ENCODE peak calls at places on chromosome 12, in six cellular contexts. One of them, this sample, is unnamed.

GRCh38 chr12:120744922-120745493 is 19.4 kb downstream of the ACADS start:
- DNase-seq in endothelial cell of umbilical vein: no peak
- DNase-seq in GM12878: no peak
- DNase-seq in K562: no peak
- DNase-seq in HepG2: no peak
- DNase-seq in A549: no peak
- DNase-seq in this sample: no peak

GRCh38 chr12:92866418-92866817 is 62.7 kb downstream of the EEA1 start:
- DNase-seq in HepG2: no peak
- DNase-seq in A549: no peak
- DNase-seq in endothelial cell of umbilical vein: no peak
- DNase-seq in GM12878: no peak
- DNase-seq in K562: no peak
- DNase-seq in this sample: no peak

GRCh38 chr12:88166179-88166578 is 24.1 kb downstream of the TMTC3 start:
- DNase-seq in K562: no peak
- DNase-seq in GM12878: no peak
- DNase-seq in HepG2: no peak
- DNase-seq in endothelial cell of umbilical vein: no peak
- DNase-seq in A549: no peak
- DNase-seq in this sample: no peak

GRCh38 chr12:32100361-32100760 is 6.3 kb upstream of the BICD1 start:
- DNase-seq in A549: no peak
- DNase-seq in endothelial cell of umbilical vein: no peak
- DNase-seq in GM12878: no peak
- DNase-seq in K562: no peak
- DNase-seq in HepG2: no peak
- DNase-seq in this sample: no peak

GRCh38 chr12:86660488-86661171 is 404.4 kb upstream of the MGAT4C start:
- DNase-seq in endothelial cell of umbilical vein: peak
- DNase-seq in A549: peak
- DNase-seq in K562: no peak
- DNase-seq in GM12878: no peak
- DNase-seq in HepG2: no peak
- DNase-seq in this sample: no peak

GRCh38 chr12:110737532-110737931 is 5.2 kb downstream of the PPP1CC start:
- DNase-seq in GM12878: no peak
- DNase-seq in A549: no peak
- DNase-seq in HepG2: no peak
- DNase-seq in endothelial cell of umbilical vein: no peak
- DNase-seq in K562: no peak
- DNase-seq in this sample: no peak

GRCh38 chr12:119870462-119870861 is 6.7 kb downstream of the CIT start:
- DNase-seq in endothelial cell of umbilical vein: no peak
- DNase-seq in GM12878: no peak
- DNase-seq in K562: no peak
- DNase-seq in A549: no peak
- DNase-seq in HepG2: no peak
- DNase-seq in this sample: no peak

GRCh38 chr12:64560395-64561301 is 49.6 kb upstream of the RASSF3 start:
- DNase-seq in K562: no peak
- DNase-seq in GM12878: no peak
- DNase-seq in endothelial cell of umbilical vein: peak
- DNase-seq in HepG2: no peak
- DNase-seq in A549: peak
- DNase-seq in this sample: peak

GRCh38 chr12:68012712-68013111 is 23.5 kb downstream of the IFNG-AS1 start:
- DNase-seq in GM12878: peak
- DNase-seq in K562: no peak
- DNase-seq in A549: no peak
- DNase-seq in endothelial cell of umbilical vein: no peak
- DNase-seq in HepG2: no peak
- DNase-seq in this sample: peak

GRCh38 chr12:131101006-131101405 is 147.3 kb downstream of the ADGRD1 start:
- DNase-seq in HepG2: no peak
- DNase-seq in endothelial cell of umbilical vein: no peak
- DNase-seq in K562: no peak
- DNase-seq in A549: no peak
- DNase-seq in GM12878: no peak
- DNase-seq in this sample: no peak

GRCh38 chr12:12403264-12404248 is 46.7 kb downstream of the BORCS5 start:
- DNase-seq in HepG2: peak
- DNase-seq in K562: no peak
- DNase-seq in A549: peak
- DNase-seq in GM12878: no peak
- DNase-seq in endothelial cell of umbilical vein: peak
- DNase-seq in this sample: peak

GRCh38 chr12:58529897-58530296 is 390.4 kb downstream of the LRIG3 start:
- DNase-seq in A549: no peak
- DNase-seq in endothelial cell of umbilical vein: no peak
- DNase-seq in K562: no peak
- DNase-seq in GM12878: no peak
- DNase-seq in HepG2: no peak
- DNase-seq in this sample: no peak

GRCh38 chr12:94047781-94048567 is 100.4 kb upstream of the PLXNC1 start:
- DNase-seq in A549: no peak
- DNase-seq in HepG2: no peak
- DNase-seq in GM12878: peak
- DNase-seq in K562: no peak
- DNase-seq in endothelial cell of umbilical vein: no peak
- DNase-seq in this sample: no peak

GRCh38 chr12:32159925-32160324 is 53.3 kb downstream of the BICD1 start:
- DNase-seq in GM12878: no peak
- DNase-seq in A549: no peak
- DNase-seq in HepG2: no peak
- DNase-seq in K562: no peak
- DNase-seq in endothelial cell of umbilical vein: no peak
- DNase-seq in this sample: no peak

GRCh38 chr12:101962486-101962885 is 85.1 kb downstream of the DRAM1 start:
- DNase-seq in K562: no peak
- DNase-seq in endothelial cell of umbilical vein: no peak
- DNase-seq in GM12878: no peak
- DNase-seq in HepG2: no peak
- DNase-seq in A549: no peak
- DNase-seq in this sample: no peak

GRCh38 chr12:30989754-30990153 is 63.2 kb downstream of the TSPAN11 start:
- DNase-seq in GM12878: no peak
- DNase-seq in HepG2: peak
- DNase-seq in A549: peak
- DNase-seq in endothelial cell of umbilical vein: peak
- DNase-seq in K562: peak
- DNase-seq in this sample: peak

GRCh38 chr12:5807538-5808219 is 137.4 kb downstream of the ANO2 start:
- DNase-seq in HepG2: no peak
- DNase-seq in GM12878: no peak
- DNase-seq in A549: no peak
- DNase-seq in K562: no peak
- DNase-seq in endothelial cell of umbilical vein: no peak
- DNase-seq in this sample: no peak

GRCh38 chr12:47812797-47813490 is 6.8 kb downstream of the HDAC7 start:
- DNase-seq in HepG2: peak
- DNase-seq in K562: peak
- DNase-seq in GM12878: peak
- DNase-seq in endothelial cell of umbilical vein: peak
- DNase-seq in A549: peak
- DNase-seq in this sample: peak

GRCh38 chr12:121858662-121859572 is at the start of gene HPD:
- DNase-seq in K562: no peak
- DNase-seq in A549: peak
- DNase-seq in endothelial cell of umbilical vein: no peak
- DNase-seq in GM12878: no peak
- DNase-seq in HepG2: peak
- DNase-seq in this sample: no peak

GRCh38 chr12:121861549-121862254 is 3.0 kb upstream of the HPD start:
- DNase-seq in HepG2: peak
- DNase-seq in GM12878: no peak
- DNase-seq in endothelial cell of umbilical vein: no peak
- DNase-seq in K562: no peak
- DNase-seq in A549: no peak
- DNase-seq in this sample: peak

GRCh38 chr12:121857322-121858246 is 1.1 kb downstream of the HPD start:
- DNase-seq in K562: no peak
- DNase-seq in A549: no peak
- DNase-seq in HepG2: peak
- DNase-seq in GM12878: no peak
- DNase-seq in endothelial cell of umbilical vein: no peak
- DNase-seq in this sample: no peak

GRCh38 chr12:121858318-121858661 is 369 bp downstream of the HPD start:
- DNase-seq in A549: no peak
- DNase-seq in endothelial cell of umbilical vein: no peak
- DNase-seq in HepG2: no peak
- DNase-seq in GM12878: no peak
- DNase-seq in K562: no peak
- DNase-seq in this sample: no peak

GRCh38 chr12:121860257-121860656 is 1.6 kb upstream of the HPD start:
- DNase-seq in GM12878: no peak
- DNase-seq in endothelial cell of umbilical vein: no peak
- DNase-seq in K562: no peak
- DNase-seq in HepG2: peak
- DNase-seq in A549: no peak
- DNase-seq in this sample: no peak
- TF ChIP-seq MYC in GM12878: no peak
- TF ChIP-seq MYC in endothelial cell of umbilical vein: no peak
- TF ChIP-seq MYC in K562: no peak
- TF ChIP-seq MYC in HepG2: no peak
- TF ChIP-seq MYC in A549: no peak
- TF ChIP-seq MYC in this sample: no peak

GRCh38 chr12:106917503-106917902 is 38.2 kb upstream of the TMEM263 start:
- DNase-seq in A549: no peak
- DNase-seq in endothelial cell of umbilical vein: peak
- DNase-seq in K562: no peak
- DNase-seq in HepG2: no peak
- DNase-seq in GM12878: no peak
- DNase-seq in this sample: no peak

GRCh38 chr12:106919910-106920544 is 35.7 kb upstream of the TMEM263 start:
- DNase-seq in GM12878: no peak
- DNase-seq in endothelial cell of umbilical vein: peak
- DNase-seq in HepG2: peak
- DNase-seq in K562: peak
- DNase-seq in A549: peak
- DNase-seq in this sample: peak

GRCh38 chr12:106914796-106915634 is 40.7 kb upstream of the TMEM263 start:
- DNase-seq in HepG2: no peak
- DNase-seq in K562: no peak
- DNase-seq in GM12878: peak
- DNase-seq in A549: no peak
- DNase-seq in endothelial cell of umbilical vein: no peak
- DNase-seq in this sample: peak

GRCh38 chr12:106915635-106916026 is 40.1 kb upstream of the TMEM263 start:
- DNase-seq in GM12878: no peak
- DNase-seq in endothelial cell of umbilical vein: no peak
- DNase-seq in A549: no peak
- DNase-seq in HepG2: no peak
- DNase-seq in K562: no peak
- DNase-seq in this sample: no peak

DNA sequence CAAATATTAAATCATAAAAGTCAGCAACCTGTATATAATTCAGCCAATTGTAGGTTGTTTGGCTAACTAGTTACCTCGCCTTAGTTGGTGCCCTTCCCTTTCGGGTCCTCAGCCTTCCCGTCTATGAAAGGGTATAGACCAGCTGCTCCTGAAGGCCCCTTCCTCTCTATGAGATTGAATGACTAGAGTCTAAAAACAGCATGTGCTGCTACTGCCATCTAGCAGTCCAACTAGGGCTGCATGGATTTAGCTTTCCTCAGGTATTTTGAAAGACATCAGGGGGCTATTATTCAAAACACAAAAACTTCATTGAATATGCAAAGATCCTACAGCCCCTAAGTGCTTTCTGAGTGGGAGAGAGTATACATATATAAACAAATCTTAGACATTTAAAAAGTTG is 37.0 kb upstream of the TMEM263 start:
- DNase-seq in GM12878: no peak
- DNase-seq in K562: peak
- DNase-seq in endothelial cell of umbilical vein: peak
- DNase-seq in A549: peak
- DNase-seq in HepG2: peak
- DNase-seq in this sample: peak
- TF ChIP-seq MAX in GM12878: no peak
- TF ChIP-seq MAX in K562: no peak
- TF ChIP-seq MAX in endothelial cell of umbilical vein: no peak
- TF ChIP-seq MAX in A549: no peak
- TF ChIP-seq MAX in HepG2: no peak
- TF ChIP-seq MAX in this sample: peak

GRCh38 chr12:112869778-112870177 is 37.0 kb upstream of the OAS1 start:
- DNase-seq in GM12878: no peak
- DNase-seq in endothelial cell of umbilical vein: no peak
- DNase-seq in K562: no peak
- DNase-seq in A549: no peak
- DNase-seq in HepG2: no peak
- DNase-seq in this sample: no peak

GRCh38 chr12:112869091-112869490 is 37.7 kb upstream of the OAS1 start:
- DNase-seq in K562: no peak
- DNase-seq in A549: no peak
- DNase-seq in GM12878: no peak
- DNase-seq in HepG2: no peak
- DNase-seq in endothelial cell of umbilical vein: no peak
- DNase-seq in this sample: no peak

GRCh38 chr12:112862570-112863137 is 44.1 kb upstream of the OAS1 start:
- DNase-seq in HepG2: no peak
- DNase-seq in endothelial cell of umbilical vein: no peak
- DNase-seq in K562: no peak
- DNase-seq in A549: no peak
- DNase-seq in GM12878: no peak
- DNase-seq in this sample: no peak

GRCh38 chr12:112870267-112870980 is 36.3 kb upstream of the OAS1 start:
- DNase-seq in K562: no peak
- DNase-seq in A549: no peak
- DNase-seq in HepG2: no peak
- DNase-seq in endothelial cell of umbilical vein: no peak
- DNase-seq in GM12878: no peak
- DNase-seq in this sample: peak

DNA sequence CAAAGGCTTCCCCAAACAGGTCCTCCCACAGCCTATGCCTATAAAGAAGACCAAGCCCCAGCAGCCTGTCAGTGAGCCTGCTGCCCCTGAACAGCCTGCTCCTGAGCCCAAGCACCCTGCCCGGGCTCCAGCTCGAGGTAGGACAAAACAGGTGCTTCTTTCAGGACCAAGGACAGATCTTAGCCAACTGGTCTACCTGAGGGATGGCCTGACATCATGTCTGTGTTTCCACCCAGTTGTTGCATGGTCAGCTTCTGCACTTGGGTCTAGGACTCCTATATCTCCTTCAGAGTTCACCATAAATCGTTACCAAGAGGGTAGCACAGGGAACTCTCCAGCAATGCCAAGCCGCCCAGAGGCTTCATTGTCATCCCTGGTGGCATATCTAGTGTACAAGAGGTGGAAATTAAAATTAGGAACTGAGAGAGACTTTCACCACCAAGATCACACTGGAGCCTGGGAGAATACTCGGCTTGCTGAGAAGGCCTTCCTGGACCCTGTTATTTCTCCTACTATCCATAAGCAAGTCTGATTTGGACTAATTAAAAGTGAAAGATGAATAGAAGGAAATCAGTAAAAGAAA is 38.2 kb upstream of the OAS1 start:
- DNase-seq in endothelial cell of umbilical vein: no peak
- DNase-seq in HepG2: peak
- DNase-seq in K562: no peak
- DNase-seq in A549: no peak
- DNase-seq in GM12878: no peak
- DNase-seq in this sample: no peak
- TF ChIP-seq MYC in endothelial cell of umbilical vein: no peak
- TF ChIP-seq MYC in HepG2: no peak
- TF ChIP-seq MYC in K562: no peak
- TF ChIP-seq MYC in A549: no peak
- TF ChIP-seq MYC in GM12878: no peak
- TF ChIP-seq MYC in this sample: no peak

GRCh38 chr12:89694542-89694941 is 14.1 kb downstream of the ATP2B1 start:
- DNase-seq in K562: no peak
- DNase-seq in A549: no peak
- DNase-seq in endothelial cell of umbilical vein: no peak
- DNase-seq in HepG2: no peak
- DNase-seq in GM12878: no peak
- DNase-seq in this sample: no peak
- TF ChIP-seq MAX in K562: no peak
- TF ChIP-seq MAX in A549: no peak
- TF ChIP-seq MAX in endothelial cell of umbilical vein: no peak
- TF ChIP-seq MAX in HepG2: no peak
- TF ChIP-seq MAX in GM12878: no peak
- TF ChIP-seq MAX in this sample: no peak